ENCODE peak calls at places on chromosomes 4 and X, in four cellular contexts. One of them, this sample, is unnamed.

GRCh38 chr4:99817310-99817885 is 771 bp downstream of the DAPP1 start:
- DNase-seq in cardiac fibroblast: no peak
- DNase-seq in brain microvascular endothelial cell: no peak
- DNase-seq in epithelial cell of proximal tubule: no peak
- DNase-seq in this sample: no peak

GRCh38 chrX:318739-319578 is at the start of gene GTPBP6:
- DNase-seq in cardiac fibroblast: peak
- DNase-seq in epithelial cell of proximal tubule: peak
- DNase-seq in brain microvascular endothelial cell: peak
- DNase-seq in this sample: peak

GRCh38 chr4:104073245-104073644 is 353.5 kb upstream of the TACR3 start:
- DNase-seq in epithelial cell of proximal tubule: no peak
- DNase-seq in cardiac fibroblast: no peak
- DNase-seq in brain microvascular endothelial cell: no peak
- DNase-seq in this sample: no peak

GRCh38 chr4:85478576-85478975 is 3.6 kb downstream of the ARHGAP24 start:
- DNase-seq in cardiac fibroblast: peak
- DNase-seq in brain microvascular endothelial cell: no peak
- DNase-seq in epithelial cell of proximal tubule: no peak
- DNase-seq in this sample: peak

GRCh38 chrX:107678957-107679740 is 50.8 kb downstream of the PRPS1 start:
- DNase-seq in cardiac fibroblast: peak
- DNase-seq in brain microvascular endothelial cell: peak
- DNase-seq in epithelial cell of proximal tubule: no peak
- DNase-seq in this sample: peak

GRCh38 chrX:39636481-39636880 is 461.3 kb downstream of the BCOR start:
- DNase-seq in cardiac fibroblast: no peak
- DNase-seq in brain microvascular endothelial cell: no peak
- DNase-seq in epithelial cell of proximal tubule: no peak
- DNase-seq in this sample: no peak

GRCh38 chrX:69102805-69103204 is 62.4 kb downstream of the PJA1 start:
- DNase-seq in cardiac fibroblast: no peak
- DNase-seq in brain microvascular endothelial cell: no peak
- DNase-seq in epithelial cell of proximal tubule: no peak
- DNase-seq in this sample: no peak

GRCh38 chrX:124242160-124242559 is 90.3 kb upstream of the TEX13D start:
- DNase-seq in cardiac fibroblast: no peak
- DNase-seq in brain microvascular endothelial cell: no peak
- DNase-seq in epithelial cell of proximal tubule: no peak
- DNase-seq in this sample: no peak

GRCh38 chrX:23811135-23811781 is 28.3 kb downstream of the SAT1 start:
- DNase-seq in epithelial cell of proximal tubule: no peak
- DNase-seq in brain microvascular endothelial cell: no peak
- DNase-seq in cardiac fibroblast: peak
- DNase-seq in this sample: no peak

GRCh38 chr4:876780-877179 is 50.9 kb upstream of the CPLX1 start:
- DNase-seq in epithelial cell of proximal tubule: no peak
- DNase-seq in brain microvascular endothelial cell: no peak
- DNase-seq in cardiac fibroblast: no peak
- DNase-seq in this sample: no peak

DNA sequence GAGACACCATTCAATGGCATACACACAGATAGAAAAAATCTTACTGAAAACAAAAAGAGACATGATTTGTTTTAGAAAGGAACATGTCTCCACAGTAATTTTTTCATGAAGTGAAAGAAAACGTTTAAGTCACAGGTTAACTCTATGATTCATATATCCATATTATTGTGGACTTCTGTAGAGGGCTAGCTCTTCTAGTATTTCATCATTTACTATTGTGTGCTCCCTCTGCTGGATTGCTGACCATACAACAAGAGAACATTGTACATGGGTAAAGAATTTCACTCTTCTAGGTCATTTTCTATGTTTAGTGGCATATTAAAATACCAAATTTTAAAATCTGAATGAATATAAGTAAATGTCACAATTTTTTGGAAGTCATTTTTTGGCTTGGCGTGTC is 91.8 kb upstream of the POU3F4 start:
- DNase-seq in epithelial cell of proximal tubule: no peak
- DNase-seq in cardiac fibroblast: no peak
- DNase-seq in brain microvascular endothelial cell: no peak
- DNase-seq in this sample: no peak
- TF ChIP-seq CTCF in epithelial cell of proximal tubule: peak
- TF ChIP-seq CTCF in cardiac fibroblast: no peak
- TF ChIP-seq CTCF in brain microvascular endothelial cell: no peak
- TF ChIP-seq CTCF in this sample: no peak

GRCh38 chr4:166839615-166840251 is 394.6 kb downstream of the SPOCK3 start:
- DNase-seq in brain microvascular endothelial cell: no peak
- DNase-seq in cardiac fibroblast: no peak
- DNase-seq in epithelial cell of proximal tubule: no peak
- DNase-seq in this sample: no peak
- H3K4me3 ChIP-seq in brain microvascular endothelial cell: no peak
- H3K4me3 ChIP-seq in cardiac fibroblast: no peak
- H3K4me3 ChIP-seq in epithelial cell of proximal tubule: no peak
- H3K4me3 ChIP-seq in this sample: no peak

DNA sequence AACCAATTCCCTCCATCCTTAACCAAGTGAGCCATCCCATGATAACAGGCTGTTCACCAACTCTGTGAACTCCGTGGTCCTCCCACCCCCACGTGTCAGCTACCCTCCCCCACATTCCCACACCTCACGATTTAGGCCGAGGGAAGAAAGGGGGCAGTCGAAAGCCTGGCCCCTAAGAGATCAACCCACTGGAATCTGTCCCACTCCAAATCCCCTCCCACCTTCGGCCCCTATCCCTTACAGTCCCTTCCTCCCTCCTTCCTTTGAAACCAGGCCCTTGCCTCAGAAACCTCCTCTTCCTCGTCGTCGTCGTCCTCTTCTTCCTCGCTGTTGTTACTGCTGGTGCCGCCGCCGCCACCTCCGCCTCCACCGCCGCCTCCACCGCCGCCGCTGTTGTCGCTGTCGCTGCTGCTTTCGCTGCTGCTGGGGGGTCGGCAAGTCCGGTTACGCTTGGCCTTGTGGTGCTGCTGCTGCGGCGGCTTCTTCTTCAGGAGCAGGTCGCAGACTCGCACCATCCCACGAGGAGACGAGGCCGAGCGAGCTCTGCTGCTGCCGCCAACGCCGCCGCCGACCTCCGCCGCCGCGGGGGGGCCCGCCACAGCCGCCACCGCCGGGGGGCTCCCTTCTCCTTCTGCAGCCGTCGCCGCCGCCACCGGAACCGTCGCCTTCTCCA is 467 bp downstream of the ANKRD17 start:
- DNase-seq in epithelial cell of proximal tubule: no peak
- DNase-seq in cardiac fibroblast: peak
- DNase-seq in brain microvascular endothelial cell: peak
- DNase-seq in this sample: peak
- TF ChIP-seq CTCF in epithelial cell of proximal tubule: peak
- TF ChIP-seq CTCF in cardiac fibroblast: peak
- TF ChIP-seq CTCF in brain microvascular endothelial cell: no peak
- TF ChIP-seq CTCF in this sample: no peak

GRCh38 chr4:46389301-46389761 is 597 bp downstream of the GABRA2 start:
- DNase-seq in cardiac fibroblast: peak
- DNase-seq in epithelial cell of proximal tubule: no peak
- DNase-seq in brain microvascular endothelial cell: no peak
- DNase-seq in this sample: no peak
- H3K4me3 ChIP-seq in cardiac fibroblast: peak
- H3K4me3 ChIP-seq in epithelial cell of proximal tubule: peak
- H3K4me3 ChIP-seq in brain microvascular endothelial cell: peak
- H3K4me3 ChIP-seq in this sample: no peak

GRCh38 chr4:105453550-105454201 is 20.2 kb downstream of the PPA2 start:
- DNase-seq in cardiac fibroblast: no peak
- DNase-seq in epithelial cell of proximal tubule: no peak
- DNase-seq in brain microvascular endothelial cell: no peak
- DNase-seq in this sample: no peak
- TF ChIP-seq CTCF in cardiac fibroblast: no peak
- TF ChIP-seq CTCF in epithelial cell of proximal tubule: peak
- TF ChIP-seq CTCF in brain microvascular endothelial cell: no peak
- TF ChIP-seq CTCF in this sample: no peak

This sample was measured in foreskin fibroblast.